ENCODE peak calls at places on chromosome 7, in seven cellular contexts. F is upper lobe of right lung, I is left ventricle myocardium inferior, H is choroid plexus epithelial cell, T is astrocyte, R is foreskin fibroblast, U is AG04450. Q is an unnamed sample.

GRCh38 chr7:92843781-92844180 is 7.4 kb upstream of the CDK6 start:
- DNase-seq in T (no peak), I (no peak), H (no peak), U (no peak), R (no peak), F (no peak), Q (no peak)

GRCh38 chr7:131326576-131326975 is 1.1 kb upstream of the MKLN1 start:
- DNase-seq in I (no peak), R (no peak), H (no peak), T (no peak), F (no peak), U (no peak), Q (peak; percentile 2)

GRCh38 chr7:118575393-118575948 is 351.0 kb downstream of the ANKRD7 start:
- DNase-seq in I (no peak), T (no peak), U (no peak), H (no peak), R (no peak), F (no peak), Q (no peak)

GRCh38 chr7:78716876-78717275 is 736.6 kb downstream of the MAGI2 start:
- DNase-seq in F (no peak), U (no peak), I (no peak), R (no peak), H (no peak), T (peak; percentile 22), Q (no peak)

GRCh38 chr7:106068986-106069385 is 43.1 kb downstream of the SYPL1 start:
- DNase-seq in T (no peak), I (no peak), U (no peak), F (no peak), H (no peak), R (peak; percentile 52), Q (no peak)

GRCh38 chr7:137439829-137440433 is 96.4 kb upstream of the PTN start:
- DNase-seq in H (no peak), F (no peak), T (peak; percentile 77), I (no peak), U (no peak), R (no peak), Q (no peak)

GRCh38 chr7:95772298-95772770 is at the start of gene DYNC1I1:
- DNase-seq in H (peak; percentile 66), F (peak; percentile 84), R (peak; percentile 30), T (peak; percentile 42), U (no peak), I (peak; percentile 81), Q (peak; percentile 54)

GRCh38 chr7:16647435-16647960 is 1.5 kb downstream of the BZW2 start:
- DNase-seq in R (no peak), T (peak; percentile 75), H (no peak), U (no peak), I (no peak), F (no peak), Q (no peak)

GRCh38 chr7:7535688-7536087 is at the start of gene COL28A1:
- DNase-seq in I (no peak), R (no peak), F (no peak), H (no peak), U (no peak), T (no peak), Q (no peak)

GRCh38 chr7:73645643-73646182 is 21.4 kb upstream of the MLXIPL start:
- DNase-seq in R (no peak), F (no peak), U (no peak), T (no peak), H (no peak), I (no peak), Q (no peak)

GRCh38 chr7:71488308-71488707 is 356.4 kb downstream of the GALNT17 start:
- DNase-seq in I (no peak), F (no peak), U (no peak), H (peak; percentile 52), T (peak; percentile 64), R (no peak), Q (peak; percentile 16)

GRCh38 chr7:36280840-36281812 is 108.5 kb upstream of the ANLN start:
- DNase-seq in R (peak; percentile 67), T (peak; percentile 87), F (peak; percentile 82), H (peak; percentile 94), U (peak; percentile 62), I (peak; percentile 62), Q (peak; percentile 72)

GRCh38 chr7:16398211-16399017 is 22.9 kb downstream of the CRPPA start:
- DNase-seq in H (no peak), U (no peak), F (no peak), T (peak; percentile 8), R (no peak), I (no peak), Q (no peak)

GRCh38 chr7:115368998-115369397 is 447.1 kb downstream of the MDFIC start:
- DNase-seq in F (no peak), H (no peak), I (no peak), U (no peak), T (no peak), R (no peak), Q (no peak)

GRCh38 chr7:149854611-149855367 is 16.6 kb downstream of the ZNF862 start:
- DNase-seq in T (peak; percentile 48), U (no peak), I (peak; percentile 74), R (peak; percentile 48), F (peak; percentile 87), H (peak; percentile 75), Q (peak; percentile 36)

GRCh38 chr7:101736077-101736476 is 81.3 kb upstream of the CUX1 start:
- DNase-seq in H (peak; percentile 19), F (no peak), R (no peak), U (no peak), T (no peak), I (no peak), Q (no peak)

GRCh38 chr7:122885583-122886356 is 490 bp downstream of the CADPS2 start:
- DNase-seq in I (peak; percentile 45), U (no peak), H (peak; percentile 60), T (peak; percentile 26), F (peak; percentile 74), R (peak; percentile 5), Q (peak; percentile 46)

GRCh38 chr7:158353606-158354570 is 233.7 kb downstream of the PTPRN2 start:
- DNase-seq in U (no peak), R (no peak), I (no peak), T (no peak), H (peak; percentile 51), F (peak; percentile 45), Q (peak; percentile 10)

GRCh38 chr7:124655990-124656389 is 109.6 kb downstream of the GPR37 start:
- DNase-seq in I (no peak), T (no peak), R (no peak), U (no peak), H (no peak), F (no peak), Q (no peak)

GRCh38 chr7:142709921-142710320 is 39.4 kb upstream of the PRSS1 start:
- DNase-seq in F (no peak), U (no peak), T (no peak), R (no peak), I (no peak), H (no peak), Q (no peak)

GRCh38 chr7:142714375-142714774 is 34.9 kb upstream of the PRSS1 start:
- DNase-seq in H (no peak), U (no peak), I (no peak), T (no peak), F (no peak), R (no peak), Q (no peak)

GRCh38 chr7:142712617-142712957 is 36.7 kb upstream of the PRSS1 start:
- DNase-seq in H (no peak), R (no peak), U (no peak), T (no peak), I (no peak), F (no peak), Q (no peak)

GRCh38 chr7:142711196-142711595 is 38.1 kb upstream of the PRSS1 start:
- DNase-seq in T (peak; percentile 8), F (no peak), U (no peak), R (no peak), I (no peak), H (no peak), Q (no peak)

GRCh38 chr7:142711722-142712616 is 37.3 kb upstream of the PRSS1 start:
- DNase-seq in R (peak; percentile 13), H (peak; percentile 58), T (peak; percentile 10), I (no peak), U (no peak), F (no peak), Q (peak; percentile 55)
- H3K4me3 ChIP-seq in R (no peak overlapping the region), H (no peak overlapping the region), T (no peak overlapping the region), I (no peak overlapping the region), U (no peak overlapping the region), F (no peak overlapping the region), Q (no peak overlapping the region)

DNA sequence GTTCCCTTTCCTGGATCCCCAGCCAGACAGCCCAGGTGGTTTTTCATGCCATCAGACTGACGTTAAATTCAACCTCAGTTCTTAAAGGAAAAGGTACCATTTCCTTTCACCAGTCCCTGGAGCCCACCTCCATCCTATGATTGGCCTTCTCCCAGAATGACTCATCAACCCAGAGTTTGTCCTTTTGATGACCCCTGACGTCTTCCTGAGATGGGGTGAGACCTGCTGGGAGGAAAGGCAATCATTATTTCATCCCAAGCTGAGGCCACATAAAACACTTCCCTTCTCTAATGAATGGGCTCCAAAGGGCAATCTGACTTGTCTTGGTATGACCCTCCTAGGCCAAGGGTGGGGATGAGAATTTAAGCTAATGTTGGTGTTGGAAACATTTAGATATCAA is 750.7 kb downstream of the SUGCT start:
- DNase-seq in I (no peak), H (peak; percentile 71), R (peak; percentile 34), U (no peak), T (peak; percentile 44), F (no peak), Q (peak; percentile 38)
- TF ChIP-seq CTCF in I (no peak), H (no peak), R (no peak), U (no peak), T (no peak), F (no peak), Q (no peak)

GRCh38 chr7:135159359-135160087 is 11.0 kb downstream of the CYREN start:
- DNase-seq in R (no peak), H (no peak), U (no peak), F (no peak), T (no peak), I (no peak), Q (no peak)
- H3K4me3 ChIP-seq in R (no peak overlapping the region), H (no peak overlapping the region), U (no peak overlapping the region), F (no peak overlapping the region), T (no peak overlapping the region), I (peak overlapping the region; percentile 15), Q (no peak overlapping the region)

GRCh38 chr7:93860261-93860660 is 30.3 kb downstream of the TFPI2 start:
- DNase-seq in I (no peak), T (no peak), R (no peak), F (no peak), U (no peak), H (no peak), Q (no peak)

GRCh38 chr7:93861325-93861949 is 29.1 kb downstream of the TFPI2 start:
- DNase-seq in F (no peak), I (no peak), R (no peak), U (no peak), T (no peak), H (no peak), Q (no peak)

GRCh38 chr7:93862651-93863050 is 27.9 kb downstream of the TFPI2 start:
- DNase-seq in R (no peak), U (no peak), I (no peak), T (no peak), H (no peak), F (no peak), Q (no peak)

GRCh38 chr7:93856319-93856718 is 34.2 kb downstream of the TFPI2 start:
- DNase-seq in U (no peak), F (no peak), H (peak; percentile 31), T (peak; percentile 38), I (no peak), R (no peak), Q (peak; percentile 6)

DNA sequence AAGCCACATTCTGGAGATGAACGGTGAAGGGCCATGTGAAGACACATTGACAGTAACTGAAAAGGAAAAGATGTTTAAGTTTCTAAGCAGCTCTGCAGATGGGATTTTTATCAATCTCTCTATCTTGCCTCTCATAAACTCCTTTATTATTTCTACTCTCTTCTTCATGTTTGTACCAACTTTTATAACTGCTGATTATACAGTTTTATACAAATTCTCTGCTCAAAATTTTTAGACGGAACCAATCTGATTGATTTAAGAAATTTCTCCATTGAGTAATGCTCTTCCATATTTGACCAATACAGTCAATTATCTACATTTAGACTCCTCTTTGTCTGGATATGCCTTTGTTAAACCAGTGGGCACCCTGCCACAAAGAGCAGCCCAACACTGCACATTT is 31.7 kb downstream of the TFPI2 start:
- DNase-seq in U (no peak), T (no peak), I (no peak), H (no peak), R (no peak), F (no peak), Q (no peak)
- TF ChIP-seq CTCF in U (no peak), T (no peak), I (no peak), H (no peak), R (no peak), F (no peak), Q (no peak)